ENCODE peak calls at places on chromosomes 1 and 21, in seven cellular contexts. E is mesenchymal stem cell, C is substantia nigra, L is left ventricle myocardium inferior, H is HEK293T, S is posterior vena cava, T is T-helper 17 cell. U is an unnamed sample.

GRCh38 chr21:42520628-42521253 is 7.1 kb downstream of the SLC37A1 start:
- DNase-seq in S (no peak), H (no peak), L (no peak), T (no peak), C (no peak), E (no peak), U (no peak)

GRCh38 chr1:214566158-214567104 is 15.0 kb upstream of the PTPN14 start:
- DNase-seq in L (no peak), C (no peak), E (peak), H (no peak), T (no peak), S (no peak), U (peak)

GRCh38 chr1:29213055-29213454 is 17.7 kb downstream of the MECR start:
- DNase-seq in S (no peak), C (no peak), T (no peak), L (no peak), H (no peak), E (no peak), U (no peak)

GRCh38 chr1:160981584-160982411 is 27.2 kb upstream of the ITLN2 start:
- DNase-seq in E (no peak), S (peak), H (no peak), T (no peak), C (no peak), L (no peak), U (no peak)

GRCh38 chr1:220928725-220929297 is 49.6 kb downstream of the HLX start:
- DNase-seq in H (no peak), C (no peak), L (no peak), T (no peak), E (no peak), S (no peak), U (no peak)

GRCh38 chr1:91314643-91315042 is 90.0 kb downstream of the HFM1 start:
- DNase-seq in C (no peak), H (no peak), T (no peak), S (no peak), L (no peak), E (no peak), U (no peak)

GRCh38 chr1:223331929-223332328 is 32.0 kb downstream of the SUSD4 start:
- DNase-seq in S (no peak), L (no peak), C (no peak), T (no peak), H (no peak), E (no peak), U (peak)

GRCh38 chr1:167095368-167095767 is 1.5 kb downstream of the STYXL2 start:
- DNase-seq in C (no peak), E (peak), S (no peak), L (no peak), T (no peak), H (no peak), U (no peak)

U was measured in kidney epithelial cell.